ENCODE peak calls at places on chromosomes 11 and 22, in five cellular contexts. L is HS-27A, U is GM19239, Y is choroid plexus epithelial cell, D is ovary. S is an unnamed sample.

GRCh38 chr11:127632971-127633680 is 632.6 kb upstream of the KIRREL3 start:
- DNase-seq in L (no peak), U (no peak), Y (no peak), D (no peak), S (no peak)

GRCh38 chr11:61369372-61370348 is 7.5 kb downstream of the TMEM138 start:
- DNase-seq in L (no peak), U (no peak), Y (peak; percentile 96), D (peak; percentile 75), S (no peak)

GRCh38 chr11:11752688-11753087 is 89.1 kb upstream of the USP47 start:
- DNase-seq in L (no peak), U (no peak), Y (no peak), D (no peak), S (no peak)

GRCh38 chr22:39318507-39319283 is 728 bp downstream of the RPL3 start:
- DNase-seq in L (no peak), U (no peak), Y (peak; percentile 55), D (no peak), S (no peak)

GRCh38 chr11:1472180-1473005 is 14.2 kb downstream of the MOB2 start:
- DNase-seq in L (no peak), U (no peak), Y (no peak), D (peak; percentile 21), S (no peak)

GRCh38 chr11:128803440-128803839 is 63.7 kb downstream of the KCNJ1 start:
- DNase-seq in L (no peak), U (no peak), Y (no peak), D (no peak), S (no peak)

GRCh38 chr11:34379081-34379480 is 21.3 kb upstream of the ABTB2 start:
- DNase-seq in L (no peak), U (no peak), Y (peak; percentile 36), D (no peak), S (peak; percentile 5)

GRCh38 chr11:94694309-94695060 is 73.7 kb upstream of the AMOTL1 start:
- DNase-seq in L (no peak), U (no peak), Y (no peak), D (no peak), S (no peak)

GRCh38 chr11:5367461-5368074 is 16.0 kb upstream of the OR51M1 start:
- DNase-seq in L (no peak), U (no peak), Y (peak; percentile 77), D (no peak), S (no peak)

GRCh38 chr11:20003357-20003756 is 156.9 kb downstream of the DBX1 start:
- DNase-seq in L (no peak), U (no peak), Y (no peak), D (no peak), S (no peak)

GRCh38 chr11:30471244-30471643 is 114.9 kb downstream of the MPPED2 start:
- DNase-seq in L (no peak), U (no peak), Y (no peak), D (no peak), S (no peak)

GRCh38 chr22:39283312-39284141 is 35.9 kb downstream of the RPL3 start:
- DNase-seq in L (peak; percentile 72), U (no peak), Y (no peak), D (no peak), S (no peak)

S was measured in T1000.